ENCODE peak calls at places on chromosomes 2 and 18, in nine cellular contexts. B, Y, G, D, L, N, I, J and P are unnamed samples.
A peak's percentile ranks its signal among the peaks of the same experiment; 100 is the strongest.

GRCh38 chr2:170733821-170734600 is 18.9 kb downstream of the SP5 start:
- DNase-seq in B (no peak), Y (no peak), G (no peak), D (no peak), L (no peak), N (no peak), I (no peak), J (no peak), P (no peak)

GRCh38 chr2:60484080-60484737 is 69.2 kb downstream of the BCL11A start:
- DNase-seq in B (no peak), Y (peak; percentile 81), G (no peak), D (no peak), L (no peak), N (peak; percentile 24), I (peak; percentile 80), J (no peak), P (no peak)

GRCh38 chr18:12645751-12646203 is 12.1 kb downstream of the SPIRE1 start:
- DNase-seq in B (no peak), Y (peak; percentile 52), G (peak; percentile 31), D (peak; percentile 39), L (no peak), N (no peak), I (no peak), J (no peak), P (no peak)

GRCh38 chr2:10382313-10383061 is 65.6 kb downstream of the ODC1 start:
- DNase-seq in B (no peak), Y (no peak), G (no peak), D (no peak), L (peak; percentile 56), N (no peak), I (peak; percentile 85), J (no peak), P (no peak)

GRCh38 chr2:41040782-41041181 is 588.9 kb upstream of the SLC8A1 start:
- DNase-seq in B (no peak), Y (no peak), G (no peak), D (no peak), L (no peak), N (no peak), I (no peak), J (no peak), P (no peak)

GRCh38 chr2:177633910-177634294 is 241.3 kb downstream of the AGPS start:
- DNase-seq in B (no peak), Y (no peak), G (no peak), D (no peak), L (no peak), N (no peak), I (no peak), J (no peak), P (no peak)

GRCh38 chr2:167570370-167570769 is 677.0 kb downstream of the STK39 start:
- DNase-seq in B (no peak), Y (no peak), G (no peak), D (no peak), L (no peak), N (no peak), I (no peak), J (no peak), P (no peak)

GRCh38 chr2:30949435-30949834 is 142.2 kb upstream of the CAPN13 start:
- DNase-seq in B (no peak), Y (no peak), G (no peak), D (no peak), L (no peak), N (peak; percentile 11), I (no peak), J (no peak), P (no peak)

GRCh38 chr2:228082571-228082970 is 98.9 kb downstream of the SPHKAP start:
- DNase-seq in B (no peak), Y (no peak), G (no peak), D (no peak), L (no peak), N (no peak), I (no peak), J (no peak), P (no peak)

GRCh38 chr2:215882689-215883088 is 130.7 kb downstream of the MREG start:
- DNase-seq in B (no peak), Y (no peak), G (no peak), D (no peak), L (no peak), N (no peak), I (no peak), J (no peak), P (no peak)

GRCh38 chr18:60075477-60075876 is 175.7 kb downstream of the PMAIP1 start:
- DNase-seq in B (no peak), Y (no peak), G (no peak), D (no peak), L (no peak), N (no peak), I (no peak), J (no peak), P (no peak)
- TF ChIP-seq CTCF in B (no peak), Y (no peak), G (no peak), D (no peak), L (no peak), N (no peak), I (no peak), J (no peak), P (no peak)

GRCh38 chr2:223594259-223594658 is 7.9 kb downstream of the SCG2 start:
- DNase-seq in B (no peak), Y (no peak), G (no peak), D (no peak), L (no peak), N (no peak), I (no peak), J (no peak), P (no peak)

GRCh38 chr2:223599646-223600009 is 2.5 kb downstream of the SCG2 start:
- DNase-seq in B (no peak), Y (peak; percentile 55), G (no peak), D (no peak), L (no peak), N (no peak), I (no peak), J (no peak), P (no peak)

GRCh38 chr2:223598994-223599645 is 3.0 kb downstream of the SCG2 start:
- DNase-seq in B (no peak), Y (peak; percentile 93), G (no peak), D (no peak), L (no peak), N (no peak), I (no peak), J (no peak), P (no peak)

GRCh38 chr2:223597071-223597470 is 5.1 kb downstream of the SCG2 start:
- DNase-seq in B (no peak), Y (no peak), G (no peak), D (no peak), L (no peak), N (no peak), I (no peak), J (no peak), P (no peak)

DNA sequence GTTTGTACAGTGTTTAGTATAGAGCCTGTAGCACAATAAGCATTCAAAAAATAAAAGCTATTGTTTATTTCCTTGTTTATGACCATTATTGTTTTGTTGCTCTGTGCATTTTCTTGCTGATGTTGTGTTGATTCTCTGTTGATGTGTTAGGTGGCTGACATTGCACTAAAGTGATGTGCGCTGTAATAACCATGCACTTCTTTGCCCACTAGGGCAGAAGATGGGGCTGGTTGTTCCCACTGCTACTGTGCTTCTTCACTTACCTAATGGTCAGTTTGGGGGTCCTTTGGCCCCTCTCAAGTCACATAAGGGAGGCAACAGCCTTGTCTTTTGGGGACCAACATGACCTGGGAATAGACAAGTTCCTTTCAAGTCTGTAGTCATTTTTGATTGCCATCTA is 6.0 kb downstream of the SCG2 start:
- DNase-seq in B (no peak), Y (no peak), G (no peak), D (no peak), L (no peak), N (no peak), I (no peak), J (no peak), P (no peak)
- TF ChIP-seq CTCF in B (no peak), Y (no peak), G (no peak), D (no peak), L (no peak), N (no peak), I (no peak), J (no peak), P (no peak)

DNA sequence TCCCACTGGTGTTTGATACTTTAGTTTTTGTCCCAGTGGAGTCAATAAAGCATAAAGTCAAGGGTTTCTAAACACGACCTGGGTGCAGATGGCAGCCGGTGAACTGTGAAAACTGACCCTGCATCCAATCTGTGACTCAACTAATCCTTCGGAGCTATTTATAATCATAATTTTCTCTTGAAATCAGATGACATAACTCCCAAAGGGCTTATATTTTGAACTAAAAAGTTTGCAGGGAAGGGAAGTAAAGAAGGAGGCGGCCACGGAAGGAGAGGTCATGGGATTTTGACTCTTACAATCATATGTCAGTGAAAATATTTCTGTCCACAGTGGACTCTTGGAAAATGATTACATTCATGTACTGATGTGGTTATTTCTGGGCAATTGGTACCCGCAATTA is 178.5 kb downstream of the PDE1A start:
- DNase-seq in B (no peak), Y (no peak), G (no peak), D (no peak), L (no peak), N (no peak), I (no peak), J (no peak), P (no peak)
- TF ChIP-seq CTCF in B (no peak), Y (no peak), G (no peak), D (no peak), L (no peak), N (no peak), I (no peak), J (no peak), P (no peak)

GRCh38 chr2:230811508-230811907 is 53.2 kb upstream of the ITM2C start:
- DNase-seq in B (no peak), Y (peak; percentile 83), G (no peak), D (no peak), L (no peak), N (no peak), I (no peak), J (no peak), P (no peak)

GRCh38 chr2:230812041-230812440 is 52.7 kb upstream of the ITM2C start:
- DNase-seq in B (no peak), Y (no peak), G (no peak), D (no peak), L (no peak), N (no peak), I (no peak), J (no peak), P (no peak)

GRCh38 chr2:230809015-230809414 is 55.7 kb upstream of the ITM2C start:
- DNase-seq in B (no peak), Y (no peak), G (no peak), D (no peak), L (no peak), N (no peak), I (no peak), J (no peak), P (no peak)

GRCh38 chr2:230807686-230808085 is 57.1 kb upstream of the ITM2C start:
- DNase-seq in B (no peak), Y (no peak), G (no peak), D (no peak), L (no peak), N (no peak), I (no peak), J (no peak), P (no peak)

DNA sequence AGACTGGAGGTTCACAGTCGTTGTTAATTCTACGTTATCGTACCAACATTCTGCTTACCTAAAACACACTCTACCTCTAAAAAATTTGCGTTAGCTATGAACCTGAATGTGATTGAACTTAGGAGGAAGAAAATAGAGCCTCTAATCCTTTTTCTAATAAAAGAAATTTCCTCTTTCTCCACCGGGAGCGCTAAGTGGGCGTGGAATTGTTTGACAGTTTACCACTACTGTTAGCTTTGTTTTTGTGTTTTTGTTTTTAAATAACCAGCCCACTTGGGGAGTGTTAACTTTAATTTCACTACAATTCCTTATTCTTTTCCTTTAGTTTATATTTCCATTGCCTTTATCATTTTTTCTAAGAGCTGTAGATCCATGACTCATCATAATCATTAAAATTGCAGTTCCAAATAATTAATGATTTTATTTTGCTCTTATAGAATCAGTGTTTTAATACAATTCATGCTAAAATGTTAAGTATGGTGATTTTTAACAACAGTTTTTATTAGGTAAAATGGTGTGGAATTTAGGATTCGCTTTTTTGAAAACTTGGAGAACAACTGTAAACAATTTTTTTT is 55.0 kb upstream of the ITM2C start:
- DNase-seq in B (no peak), Y (no peak), G (no peak), D (no peak), L (no peak), N (no peak), I (no peak), J (no peak), P (no peak)
- TF ChIP-seq CTCF in B (no peak), Y (peak; percentile 29), G (no peak), D (no peak), L (peak; percentile 24), N (peak; percentile 8), I (peak; percentile 65), J (peak; percentile 58), P (peak; percentile 61)